ENCODE peak calls at places on chromosomes 12 and 14, in nine cellular contexts. N is foreskin fibroblast; T is stimulated activated CD8-positive, alpha-beta memory T cell treated with anti-CD3 and anti-CD28 coated beads, Interleukin-4, amount 100 ng/mL, for 1 hour; U is NCI-H1092 treated with DMSO at 0.1 percent for 48 hours; J is kidney; O is EL; H is HEK293T; E is left colon; S is RWPE1. M is an unnamed sample.

GRCh38 chr14:99615497-99616245 is 11.7 kb upstream of the CCDC85C start:
- DNase-seq in N (no peak), T (no peak), E (no peak), O (no peak), S (no peak), J (no peak), U (no peak), H (no peak), M (no peak)

GRCh38 chr12:50387487-50387886 is 8.9 kb downstream of the FAM186A start:
- DNase-seq in O (no peak), N (peak; percentile 74), U (no peak), E (no peak), H (no peak), S (no peak), T (no peak), J (no peak), M (no peak)

GRCh38 chr12:64169999-64170398 is 52.1 kb downstream of the KICS2 start:
- DNase-seq in O (no peak), T (no peak), U (no peak), N (peak; percentile 33), E (no peak), H (no peak), S (peak; percentile 49), J (no peak), M (peak; percentile 79)

GRCh38 chr12:14618990-14619389 is 51.3 kb upstream of the PLBD1 start:
- DNase-seq in S (peak; percentile 20), T (no peak), J (no peak), E (no peak), O (peak; percentile 19), U (peak; percentile 44), N (peak; percentile 6), H (peak; percentile 14), M (peak; percentile 8)

GRCh38 chr12:54017845-54018607 is 9.2 kb downstream of the HOXC8 start:
- DNase-seq in J (peak; percentile 98), S (peak; percentile 95), N (peak; percentile 93), H (peak; percentile 90), E (peak; percentile 35), O (peak; percentile 92), U (peak; percentile 98), T (peak; percentile 55), M (peak; percentile 93)

GRCh38 chr14:51398898-51399297 is 158.9 kb downstream of the TMX1 start:
- DNase-seq in U (no peak), O (peak; percentile 92), S (peak; percentile 66), H (no peak), T (no peak), E (no peak), N (peak; percentile 93), J (no peak), M (no peak)

GRCh38 chr12:124863409-124864325 is at the start of gene SCARB1:
- DNase-seq in T (peak; percentile 44), J (peak; percentile 94), O (peak; percentile 81), E (peak; percentile 78), S (peak; percentile 94), U (peak; percentile 68), H (peak; percentile 99), N (peak; percentile 92), M (peak; percentile 77)

GRCh38 chr12:132766380-132767085 is 4.9 kb upstream of the ANKLE2 start:
- DNase-seq in S (no peak), E (peak; percentile 52), T (no peak), O (no peak), U (no peak), N (no peak), J (peak; percentile 70), H (no peak), M (peak; percentile 9)

GRCh38 chr12:9668141-9669018 is 1.1 kb upstream of the CLEC2D start:
- DNase-seq in J (no peak), H (no peak), E (no peak), O (peak; percentile 40), N (peak; percentile 35), U (no peak), S (no peak), T (no peak), M (no peak)

GRCh38 chr14:31418440-31418839 is 1.9 kb downstream of the HEATR5A start:
- DNase-seq in S (no peak), N (no peak), E (no peak), U (no peak), J (no peak), O (no peak), H (no peak), T (no peak), M (no peak)

GRCh38 chr12:58537278-58537677 is 383.0 kb downstream of the LRIG3 start:
- DNase-seq in T (no peak), O (peak; percentile 89), H (no peak), N (peak; percentile 96), U (no peak), E (no peak), J (no peak), S (no peak), M (no peak)

GRCh38 chr14:32203928-32204357 is 874 bp upstream of the RNU6-8 start:
- DNase-seq in J (no peak), S (no peak), O (no peak), E (peak; percentile 28), U (peak; percentile 75), T (no peak), H (no peak), N (peak; percentile 16), M (peak; percentile 20)

GRCh38 chr12:64627781-64628180 is 17.5 kb downstream of the RASSF3 start:
- DNase-seq in H (no peak), O (peak; percentile 74), T (no peak), S (no peak), E (no peak), N (peak; percentile 82), J (no peak), U (no peak), M (no peak)

GRCh38 chr12:19794116-19794515 is 354.8 kb downstream of the AEBP2 start:
- DNase-seq in H (no peak), J (no peak), U (no peak), N (no peak), E (no peak), T (no peak), S (no peak), O (no peak), M (no peak)

GRCh38 chr12:47361389-47362031 is 281.8 kb upstream of the AMIGO2 start:
- DNase-seq in N (no peak), S (peak; percentile 10), E (no peak), J (no peak), U (no peak), O (peak; percentile 7), T (peak; percentile 9), H (peak; percentile 21), M (no peak)

GRCh38 chr14:87581298-87581697 is 411.7 kb downstream of the GALC start:
- DNase-seq in E (no peak), H (no peak), T (no peak), O (no peak), U (no peak), N (no peak), J (no peak), S (no peak), M (no peak)

GRCh38 chr14:93115920-93116675 is at the start of gene ITPK1:
- DNase-seq in H (peak; percentile 79), U (no peak), O (peak; percentile 65), J (peak; percentile 90), N (peak; percentile 78), E (peak; percentile 54), S (peak; percentile 54), T (peak; percentile 13), M (peak; percentile 69)

GRCh38 chr14:55430024-55430690 is 10.3 kb downstream of the TBPL2 start:
- DNase-seq in U (peak; percentile 46), J (no peak), O (peak; percentile 70), N (peak; percentile 86), S (peak; percentile 85), E (peak; percentile 34), H (peak; percentile 44), T (no peak), M (peak; percentile 63)

GRCh38 chr12:78406213-78406612 is 458.4 kb upstream of the SYT1 start:
- DNase-seq in U (no peak), S (no peak), J (no peak), E (no peak), T (no peak), O (no peak), N (no peak), H (no peak), M (no peak)

GRCh38 chr12:33052141-33053051 is 155.8 kb upstream of the PKP2 start:
- DNase-seq in E (no peak), N (no peak), T (no peak), O (no peak), H (no peak), S (no peak), U (no peak), J (peak; percentile 69), M (no peak)

GRCh38 chr14:104212206-104213095 is 74.1 kb downstream of the KIF26A start:
- DNase-seq in N (no peak), S (no peak), U (no peak), E (no peak), O (no peak), T (no peak), J (peak; percentile 67), H (no peak), M (no peak)

GRCh38 chr12:112261559-112261958 is 120.7 kb downstream of the HECTD4 start:
- DNase-seq in E (no peak), U (no peak), J (no peak), H (peak; percentile 53), N (no peak), O (no peak), S (peak; percentile 18), T (no peak), M (no peak)

GRCh38 chr14:74739293-74740030 is 23.7 kb upstream of the YLPM1 start:
- DNase-seq in O (peak; percentile 6), N (peak; percentile 14), H (no peak), T (no peak), S (no peak), U (no peak), J (no peak), E (no peak), M (no peak)

GRCh38 chr12:45729233-45730115 is at the start of gene ARID2:
- DNase-seq in J (peak; percentile 90), E (peak; percentile 60), U (peak; percentile 91), O (peak; percentile 76), N (peak; percentile 84), S (peak; percentile 45), T (peak; percentile 36), H (peak; percentile 21), M (peak; percentile 39)

GRCh38 chr12:19841451-19841850 is 402.2 kb downstream of the AEBP2 start:
- DNase-seq in T (no peak), N (no peak), H (no peak), U (no peak), E (no peak), J (no peak), O (peak; percentile 7), S (no peak), M (no peak)

GRCh38 chr14:84937044-84937443 is 592.9 kb upstream of the FLRT2 start:
- DNase-seq in H (no peak), N (no peak), T (no peak), O (no peak), U (no peak), S (no peak), E (no peak), J (no peak), M (no peak)